ENCODE peak calls at places on chromosomes 2 and 18, in nine cellular contexts. W is HTR-8/SVneo; O is kidney tubule cell; X is stimulated activated naive CD4-positive, alpha-beta T cell; H is stimulated activated naive B cell treated with anti-CD40 and anti-IgM and Interleukin-4, amounts not matched to agents 10 μg/mL and 1 μg/mL and 100 μg/mL, for 72 hours; R is caudate nucleus; K is H54; M is GM18507; V is heart left ventricle. N is an unnamed sample.

GRCh38 chr2:28810384-28811285 is at the start of gene SPDYA:
- DNase-seq in W (peak; percentile 71), O (peak; percentile 63), X (peak; percentile 70), H (peak; percentile 58), R (peak; percentile 34), K (no peak), M (peak; percentile 65), V (peak; percentile 77), N (no peak)

GRCh38 chr2:241901500-241902351 is 32.2 kb downstream of the RTP5 start:
- DNase-seq in W (no peak), O (peak; percentile 32), X (no peak), H (no peak), R (no peak), K (no peak), M (no peak), V (no peak), N (peak; percentile 50)

GRCh38 chr2:104853926-104854506 is at the start of gene POU3F3:
- DNase-seq in W (no peak), O (peak; percentile 99), X (peak; percentile 7), H (peak; percentile 27), R (peak; percentile 100), K (no peak), M (no peak), V (peak; percentile 59), N (no peak)

GRCh38 chr2:29212009-29212408 is 96.8 kb downstream of the CLIP4 start:
- DNase-seq in W (no peak), O (no peak), X (no peak), H (no peak), R (no peak), K (no peak), M (no peak), V (no peak), N (no peak)

GRCh38 chr2:1817256-1818127 is 73.2 kb upstream of the PXDN start:
- DNase-seq in W (peak; percentile 94), O (peak; percentile 91), X (peak; percentile 24), H (peak; percentile 34), R (peak; percentile 80), K (peak; percentile 92), M (peak; percentile 60), V (peak; percentile 93), N (no peak)

GRCh38 chr18:14189858-14190257 is 57.6 kb upstream of the ZNF519 start:
- DNase-seq in W (peak; percentile 6), O (peak; percentile 92), X (no peak), H (no peak), R (no peak), K (no peak), M (no peak), V (no peak), N (peak; percentile 61)

GRCh38 chr2:27855476-27855875 is 34.7 kb downstream of the RBKS start:
- DNase-seq in W (no peak), O (peak; percentile 83), X (no peak), H (no peak), R (no peak), K (no peak), M (no peak), V (no peak), N (peak; percentile 83)

GRCh38 chr2:239704737-239705136 is 303.9 kb upstream of the HDAC4 start:
- DNase-seq in W (no peak), O (no peak), X (no peak), H (no peak), R (no peak), K (no peak), M (no peak), V (no peak), N (no peak)

GRCh38 chr18:47718646-47719045 is 211.8 kb downstream of the SMAD2 start:
- DNase-seq in W (no peak), O (no peak), X (no peak), H (no peak), R (no peak), K (no peak), M (no peak), V (no peak), N (no peak)

GRCh38 chr2:95282458-95282857 is 8.2 kb downstream of the PROM2 start:
- DNase-seq in W (no peak), O (no peak), X (no peak), H (no peak), R (no peak), K (no peak), M (no peak), V (no peak), N (no peak)

GRCh38 chr2:61714210-61714609 is 139.7 kb downstream of the FAM161A start:
- DNase-seq in W (no peak), O (no peak), X (no peak), H (no peak), R (no peak), K (no peak), M (no peak), V (peak; percentile 53), N (no peak)

GRCh38 chr2:8462899-8463648 is 218.8 kb upstream of the ID2 start:
- DNase-seq in W (no peak), O (no peak), X (no peak), H (no peak), R (no peak), K (no peak), M (no peak), V (no peak), N (no peak)

GRCh38 chr18:33751613-33752221 is 173.7 kb downstream of the ASXL3 start:
- DNase-seq in W (no peak), O (peak; percentile 20), X (no peak), H (no peak), R (no peak), K (no peak), M (no peak), V (no peak), N (no peak)

GRCh38 chr2:64260817-64261216 is 116.6 kb upstream of the PELI1 start:
- DNase-seq in W (no peak), O (no peak), X (no peak), H (peak; percentile 72), R (peak; percentile 5), K (no peak), M (peak; percentile 20), V (peak; percentile 62), N (no peak)

GRCh38 chr2:26988165-26988879 is 17.9 kb downstream of the MAPRE3 start:
- DNase-seq in W (no peak), O (peak; percentile 71), X (no peak), H (no peak), R (no peak), K (no peak), M (no peak), V (no peak), N (no peak)

GRCh38 chr18:3538456-3538855 is 88.5 kb downstream of the TGIF1 start:
- DNase-seq in W (no peak), O (no peak), X (no peak), H (no peak), R (no peak), K (no peak), M (no peak), V (no peak), N (no peak)

GRCh38 chr2:120847700-120848321 is 112.1 kb downstream of the GLI2 start:
- DNase-seq in W (no peak), O (no peak), X (no peak), H (no peak), R (no peak), K (no peak), M (no peak), V (no peak), N (no peak)